ENCODE peak calls at places on chromosomes 16 and 17, in seven cellular contexts. T, B, Y, F, V, A and J are unnamed samples. For H3K4me1, the result is how much of the 10 kb centered on the place peaks cover.

GRCh38 chr17:27751166-27751565 is 49.2 kb downstream of the NOS2 start:
- DNase-seq in T (no peak), B (no peak), Y (no peak), F (no peak), V (peak), A (peak), J (no peak)

GRCh38 chr17:68182940-68183551 is 64.8 kb upstream of the AMZ2 start:
- DNase-seq in T (peak), B (no peak), Y (peak), F (peak), V (no peak), A (no peak), J (no peak)

GRCh38 chr16:963913-964695 is 6.7 kb downstream of the LMF1 start:
- DNase-seq in T (no peak), B (no peak), Y (no peak), F (no peak), V (no peak), A (no peak), J (no peak)

GRCh38 chr17:3718251-3718650 is 5.5 kb upstream of the HASPIN start:
- DNase-seq in T (no peak), B (no peak), Y (no peak), F (no peak), V (no peak), A (no peak), J (no peak)

GRCh38 chr17:30316736-30317135 is 17.1 kb downstream of the TMIGD1 start:
- DNase-seq in T (no peak), B (no peak), Y (peak), F (no peak), V (no peak), A (no peak), J (no peak)

GRCh38 chr17:9108166-9108565 is 86.9 kb downstream of the NTN1 start:
- DNase-seq in T (no peak), B (no peak), Y (no peak), F (no peak), V (no peak), A (no peak), J (no peak)

GRCh38 chr16:8919089-8919933 is 37.2 kb downstream of the LITAFD start:
- DNase-seq in T (no peak), B (no peak), Y (no peak), F (no peak), V (no peak), A (no peak), J (no peak)

GRCh38 chr17:45013021-45013997 is 38.1 kb downstream of the DCAKD start:
- DNase-seq in T (peak), B (no peak), Y (no peak), F (no peak), V (no peak), A (no peak), J (no peak)

GRCh38 chr17:44190496-44190895 is 3.7 kb downstream of the TMUB2 start:
- DNase-seq in T (no peak), B (no peak), Y (no peak), F (no peak), V (no peak), A (no peak), J (no peak)

GRCh38 chr16:31488630-31489564 is 6.0 kb downstream of the SLC5A2 start:
- DNase-seq in T (peak), B (no peak), Y (no peak), F (no peak), V (no peak), A (no peak), J (no peak)

GRCh38 chr16:2427526-2427925 is 1.7 kb upstream of the CCNF start:
- DNase-seq in T (no peak), B (no peak), Y (no peak), F (no peak), V (no peak), A (peak), J (no peak)

GRCh38 chr17:42039794-42040763 is 10.3 kb downstream of the C17orf113 start:
- DNase-seq in T (no peak), B (no peak), Y (no peak), F (no peak), V (no peak), A (no peak), J (no peak)

GRCh38 chr16:11052080-11052808 is 107.9 kb downstream of the CLEC16A start:
- DNase-seq in T (no peak), B (no peak), Y (no peak), F (no peak), V (no peak), A (no peak), J (no peak)

GRCh38 chr16:9054460-9054859 is 37.0 kb upstream of the HAPSTR1 start:
- DNase-seq in T (no peak), B (no peak), Y (no peak), F (no peak), V (no peak), A (no peak), J (no peak)

GRCh38 chr17:12342609-12343248 is 322.1 kb downstream of the MAP2K4 start:
- DNase-seq in T (peak), B (no peak), Y (peak), F (no peak), V (peak), A (no peak), J (no peak)
- TF ChIP-seq CTCF in T (peak), B (peak), Y (no peak), F (no peak), V (no peak), A (peak), J (no peak)

DNA sequence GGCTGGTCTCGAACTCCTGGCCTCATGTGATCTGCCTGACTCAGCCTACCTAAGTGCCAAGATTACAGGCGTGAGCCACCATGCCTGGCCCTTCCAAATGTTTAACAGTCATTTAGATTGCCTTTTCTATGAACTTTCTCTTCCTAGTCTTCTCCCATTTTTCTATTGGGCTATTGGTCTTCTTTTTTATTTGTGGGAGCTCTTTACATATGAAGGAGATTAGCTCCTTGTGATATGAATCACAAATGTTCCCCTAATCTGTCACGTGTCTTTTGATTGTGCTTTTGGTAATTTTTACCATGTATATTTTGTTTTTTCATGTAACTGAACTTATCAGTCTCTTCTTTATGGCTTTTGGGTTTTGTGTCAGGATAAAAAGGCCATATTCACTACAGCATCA is 11.9 kb downstream of the ADCY7 start:
- DNase-seq in T (no peak), B (no peak), Y (no peak), F (no peak), V (no peak), A (no peak), J (no peak)
- H3K4me1 ChIP-seq in T (under half), B (under half), Y (under half), F (under half), V (under half), A (under half), J (under half)

GRCh38 chr17:76468634-76469010 is 1.2 kb downstream of the AANAT start:
- DNase-seq in T (no peak), B (no peak), Y (no peak), F (no peak), V (no peak), A (no peak), J (no peak)

GRCh38 chr17:76469991-76470739 is 2.8 kb downstream of the AANAT start:
- DNase-seq in T (no peak), B (no peak), Y (no peak), F (no peak), V (no peak), A (no peak), J (no peak)

GRCh38 chr17:76467809-76468633 is 618 bp downstream of the AANAT start:
- DNase-seq in T (no peak), B (no peak), Y (no peak), F (no peak), V (no peak), A (no peak), J (no peak)

GRCh38 chr17:76467366-76467765 is at the start of gene AANAT:
- DNase-seq in T (no peak), B (no peak), Y (no peak), F (no peak), V (no peak), A (no peak), J (no peak)

GRCh38 chr17:76469076-76469990 is 1.9 kb downstream of the AANAT start:
- DNase-seq in T (no peak), B (no peak), Y (no peak), F (no peak), V (no peak), A (no peak), J (no peak)
- TF ChIP-seq CTCF in T (no peak), B (no peak), Y (no peak), F (no peak), V (no peak), A (no peak), J (no peak)

DNA sequence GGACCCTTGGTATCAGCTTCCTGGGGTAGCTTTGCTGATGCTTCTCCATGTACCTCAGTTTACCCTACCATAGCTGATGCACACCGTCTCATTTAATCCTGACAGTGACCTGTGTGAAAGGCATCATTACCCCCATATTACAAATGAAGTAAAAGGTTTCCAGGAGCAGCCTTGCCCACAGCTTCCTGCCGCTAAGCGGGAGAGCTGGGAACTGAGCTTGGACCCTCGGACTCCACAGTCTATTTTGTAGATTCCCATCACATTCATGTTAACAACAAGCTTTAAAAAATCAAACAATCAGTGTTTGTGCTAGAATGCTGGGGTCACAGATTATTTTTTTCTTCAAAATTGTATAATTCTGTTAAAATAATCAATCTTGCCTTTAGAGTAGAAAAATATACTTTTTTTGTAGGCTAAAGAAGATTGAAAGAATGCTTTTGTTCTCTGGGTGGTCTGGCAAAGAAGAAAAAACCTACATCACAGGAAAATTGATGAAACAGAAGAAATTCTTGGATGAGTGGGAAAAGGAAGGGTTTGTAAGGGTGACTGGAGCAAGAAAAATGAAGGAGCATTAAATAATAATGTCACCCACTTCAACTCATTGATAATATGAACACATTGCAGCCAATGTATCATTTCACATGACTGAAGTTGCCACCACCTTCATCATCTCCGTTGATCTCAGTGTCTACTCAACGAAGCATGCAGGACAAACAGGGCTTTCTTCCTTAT is 9.5 kb upstream of the USP10 start:
- DNase-seq in T (no peak), B (no peak), Y (no peak), F (no peak), V (no peak), A (no peak), J (no peak)
- H3K4me1 ChIP-seq in T (under half), B (under half), Y (under half), F (under half), V (under half), A (under half), J (under half)

DNA sequence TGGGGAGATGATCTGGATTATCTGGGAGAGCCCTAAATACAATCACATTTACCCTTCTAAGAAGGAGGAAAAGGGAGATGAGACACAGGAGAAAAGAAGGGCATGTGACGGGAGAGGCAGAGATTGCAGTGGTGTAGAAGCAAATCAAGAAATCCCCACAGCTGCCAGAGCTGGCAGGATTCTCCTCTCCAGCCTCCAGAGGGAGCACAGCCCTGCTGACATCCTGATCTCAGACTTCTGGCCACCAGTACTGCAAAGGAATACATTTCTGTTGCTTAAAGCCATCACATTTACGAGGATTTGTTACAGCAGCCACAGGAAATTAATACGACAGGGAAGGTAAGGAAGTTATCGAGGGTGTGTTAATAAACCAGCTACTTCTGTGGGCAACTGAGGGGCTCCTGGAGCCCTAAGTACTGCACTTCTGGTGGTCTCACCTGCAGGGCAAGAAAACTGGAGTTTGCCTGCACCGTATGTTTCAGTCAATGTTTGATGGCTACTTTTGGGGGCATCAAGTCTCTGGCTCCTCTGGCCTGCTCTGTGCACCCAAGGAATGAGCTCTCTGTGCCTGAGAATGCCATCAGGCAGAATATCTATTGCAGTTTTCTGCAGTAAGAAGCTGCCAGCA is 22.9 kb upstream of the CDH13 start:
- DNase-seq in T (peak), B (no peak), Y (peak), F (peak), V (peak), A (peak), J (no peak)
- TF ChIP-seq CTCF in T (peak), B (peak), Y (peak), F (no peak), V (peak), A (peak), J (peak)

GRCh38 chr16:89404561-89404960 is 85.8 kb downstream of the ANKRD11 start:
- DNase-seq in T (no peak), B (no peak), Y (peak), F (no peak), V (no peak), A (no peak), J (no peak)
- H3K4me1 ChIP-seq in T (half or more), B (under half), Y (under half), F (under half), V (under half), A (half or more), J (under half)